ENCODE peak calls at places on chromosomes 1 and 21, in four cellular contexts. T is bronchial epithelial cell; I is mammary epithelial cell; P is effector memory CD4-positive, alpha-beta T cell. D is an unnamed sample. For H3K36me3, the result is how much of the 10 kb centered on the place peaks cover.

GRCh38 chr1:70072239-70072751 is 133.1 kb downstream of the LRRC40 start:
- DNase-seq in I (peak), P (no peak), T (peak), D (peak)

GRCh38 chr1:98659879-98660278 is 1.6 kb upstream of the SNX7 start:
- DNase-seq in I (no peak), P (no peak), T (no peak), D (no peak)

GRCh38 chr1:25871086-25871703 is 4.3 kb downstream of the PAQR7 start:
- DNase-seq in T (peak), P (no peak), I (peak), D (no peak)

GRCh38 chr1:200838676-200839445 is 33.9 kb upstream of the GPR25 start:
- DNase-seq in I (peak), T (no peak), P (no peak), D (peak)

GRCh38 chr1:54407201-54407956 is 1.2 kb upstream of the SSBP3 start:
- DNase-seq in P (peak), T (peak), I (peak), D (peak)

GRCh38 chr1:17369466-17369865 is 2.5 kb upstream of the PADI6 start:
- DNase-seq in P (no peak), I (peak), T (peak), D (peak)

GRCh38 chr1:19414490-19414889 is 70.8 kb downstream of the CAPZB start:
- DNase-seq in I (no peak), P (no peak), T (no peak), D (no peak)

GRCh38 chr1:9426291-9426711 is 113.0 kb upstream of the SLC25A33 start:
- DNase-seq in I (no peak), T (no peak), P (peak), D (no peak)

GRCh38 chr1:170318141-170318540 is 172.4 kb downstream of the NTMT2 start:
- DNase-seq in T (no peak), P (no peak), I (no peak), D (no peak)

GRCh38 chr1:204578867-204579664 is 62.9 kb downstream of the MDM4 start:
- DNase-seq in P (no peak), T (no peak), I (no peak), D (peak)

GRCh38 chr1:94396356-94396755 is 21.8 kb upstream of the ABCD3 start:
- DNase-seq in T (no peak), I (no peak), P (no peak), D (no peak)

GRCh38 chr21:46130721-46131720 is 24.4 kb downstream of the FTCD start:
- DNase-seq in I (no peak), T (no peak), P (no peak), D (peak)

GRCh38 chr21:36706951-36707762 is 8.2 kb downstream of the SIM2 start:
- DNase-seq in P (no peak), T (no peak), I (no peak), D (peak)

GRCh38 chr1:86487131-86487804 is 18.5 kb downstream of the CLCA1 start:
- DNase-seq in T (no peak), I (peak), P (no peak), D (peak)

GRCh38 chr1:76571248-76571647 is 296.0 kb upstream of the ST6GALNAC5 start:
- DNase-seq in I (no peak), P (no peak), T (no peak), D (no peak)

GRCh38 chr1:116239916-116240315 is 128.7 kb downstream of the MAB21L3 start:
- DNase-seq in T (no peak), I (no peak), P (no peak), D (no peak)

GRCh38 chr1:156944848-156945247 is 24.4 kb downstream of the LRRC71 start:
- DNase-seq in P (no peak), I (no peak), T (no peak), D (no peak)

GRCh38 chr1:93384656-93385055 is 38.9 kb downstream of the DR1 start:
- DNase-seq in P (no peak), T (no peak), I (no peak), D (no peak)

GRCh38 chr1:32764826-32765545 is 52.2 kb downstream of the YARS1 start:
- DNase-seq in T (no peak), I (no peak), P (no peak), D (no peak)

GRCh38 chr1:26828352-26829093 is 2.0 kb downstream of the ZDHHC18 start:
- DNase-seq in P (no peak), T (no peak), I (no peak), D (no peak)

GRCh38 chr1:966135-966602 is at the start of gene PLEKHN1:
- DNase-seq in P (no peak), T (peak), I (peak), D (peak)

GRCh38 chr1:33137800-33138199 is 44.0 kb downstream of the TRIM62 start:
- DNase-seq in P (no peak), T (no peak), I (no peak), D (peak)

GRCh38 chr21:18041012-18041411 is 203.6 kb upstream of the CHODL start:
- DNase-seq in P (no peak), I (no peak), T (peak), D (no peak)

GRCh38 chr1:65946960-65947359 is 154.3 kb downstream of the PDE4B start:
- DNase-seq in P (no peak), T (no peak), I (no peak), D (peak)
- H3K4me3 ChIP-seq in P (no peak), T (no peak), I (no peak), D (no peak)

GRCh38 chr1:12246584-12246983 is 16.8 kb downstream of the VPS13D start:
- DNase-seq in I (no peak), P (no peak), T (no peak), D (no peak)

GRCh38 chr1:12251442-12251841 is 21.6 kb downstream of the VPS13D start:
- DNase-seq in I (no peak), P (no peak), T (no peak), D (peak)

GRCh38 chr1:12245733-12246132 is 15.9 kb downstream of the VPS13D start:
- DNase-seq in P (no peak), I (no peak), T (no peak), D (no peak)

GRCh38 chr1:12249748-12250147 is 19.9 kb downstream of the VPS13D start:
- DNase-seq in T (no peak), I (no peak), P (no peak), D (no peak)

DNA sequence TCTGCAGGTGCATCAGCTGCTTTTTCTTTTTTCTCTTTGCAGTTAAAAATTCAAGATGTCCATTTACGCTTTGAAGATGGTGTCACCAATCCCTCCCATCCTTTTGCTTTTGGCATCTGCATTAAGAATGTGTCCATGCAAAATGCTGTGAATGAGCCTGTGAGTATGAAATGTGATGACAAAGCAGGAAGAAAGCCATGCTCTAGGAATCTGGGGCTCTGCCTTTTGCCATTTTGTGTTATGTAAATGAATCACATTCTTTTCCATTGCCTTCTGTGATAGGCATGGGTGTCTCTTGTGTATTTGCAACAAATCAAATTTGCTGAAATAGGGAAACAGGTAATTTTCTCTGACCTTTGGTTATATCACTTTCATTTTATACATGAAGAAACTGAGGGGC is 19.4 kb downstream of the VPS13D start:
- DNase-seq in P (no peak), I (no peak), T (no peak), D (peak)
- H3K36me3 ChIP-seq in P (half or more), I (under half), T (under half), D (half or more)

GRCh38 chr1:234612352-234613127 is 2.6 kb upstream of the IRF2BP2 start:
- DNase-seq in I (peak), P (peak), T (peak), D (peak)
- H3K4me3 ChIP-seq in I (peak), P (peak), T (no peak), D (peak)

GRCh38 chr1:15559189-15559815 is 25.5 kb downstream of the AGMAT start:
- DNase-seq in T (peak), P (no peak), I (no peak), D (no peak)
- H3K36me3 ChIP-seq in T (under half), P (under half), I (under half), D (under half)

D was measured in GM23248.